ENCODE peak calls at places on chromosomes 7 and 10, in six cellular contexts. G is astrocyte, E is fibroblast of lung, B is neural progenitor cell, T is endothelial cell of umbilical vein, M is GM23248. I is an unnamed sample.

GRCh38 chr7:37448057-37448636 is 517 bp downstream of the ELMO1 start:
- DNase-seq in G (no peak), E (no peak), B (peak), T (no peak), M (peak), I (no peak)

GRCh38 chr7:101140339-101140699 is 13.4 kb downstream of the SERPINE1 start:
- DNase-seq in G (no peak), E (no peak), B (no peak), T (peak), M (peak), I (no peak)

GRCh38 chr7:137774793-137775201 is 72.0 kb downstream of the DGKI start:
- DNase-seq in G (peak), E (peak), B (no peak), T (peak), M (peak), I (no peak)

GRCh38 chr10:50152792-50153272 is 85.1 kb downstream of the WASHC2A start:
- DNase-seq in G (no peak), E (no peak), B (peak), T (no peak), M (peak), I (peak)

GRCh38 chr7:144787127-144787526 is 48.7 kb downstream of the TPK1 start:
- DNase-seq in G (no peak), E (no peak), B (no peak), T (peak), M (no peak), I (no peak)

GRCh38 chr10:72308320-72308987 is 34.7 kb downstream of the DDIT4 start:
- DNase-seq in G (peak), E (peak), B (no peak), T (peak), M (peak), I (no peak)

GRCh38 chr7:152512711-152513110 is 76.9 kb upstream of the KMT2C start:
- DNase-seq in G (no peak), E (no peak), B (no peak), T (no peak), M (no peak), I (no peak)

GRCh38 chr10:122112021-122112616 is 123.2 kb downstream of the TACC2 start:
- DNase-seq in G (no peak), E (peak), B (no peak), T (peak), M (peak), I (no peak)

GRCh38 chr10:37765216-37765615 is 92.2 kb downstream of the ZNF248 start:
- DNase-seq in G (no peak), E (no peak), B (no peak), T (no peak), M (no peak), I (no peak)

GRCh38 chr10:37762287-37762686 is 95.1 kb downstream of the ZNF248 start:
- DNase-seq in G (no peak), E (no peak), B (no peak), T (no peak), M (no peak), I (no peak)

GRCh38 chr10:37758074-37758473 is 99.3 kb downstream of the ZNF248 start:
- DNase-seq in G (no peak), E (no peak), B (no peak), T (no peak), M (no peak), I (no peak)

GRCh38 chr10:37763132-37763531 is 94.3 kb downstream of the ZNF248 start:
- DNase-seq in G (no peak), E (no peak), B (no peak), T (no peak), M (no peak), I (no peak)

GRCh38 chr10:37760817-37761216 is 96.6 kb downstream of the ZNF248 start:
- DNase-seq in G (no peak), E (no peak), B (no peak), T (no peak), M (peak), I (no peak)
- TF ChIP-seq EZH2 in G (no peak), E (no peak), B (no peak), T (no peak), M (no peak), I (no peak)

DNA sequence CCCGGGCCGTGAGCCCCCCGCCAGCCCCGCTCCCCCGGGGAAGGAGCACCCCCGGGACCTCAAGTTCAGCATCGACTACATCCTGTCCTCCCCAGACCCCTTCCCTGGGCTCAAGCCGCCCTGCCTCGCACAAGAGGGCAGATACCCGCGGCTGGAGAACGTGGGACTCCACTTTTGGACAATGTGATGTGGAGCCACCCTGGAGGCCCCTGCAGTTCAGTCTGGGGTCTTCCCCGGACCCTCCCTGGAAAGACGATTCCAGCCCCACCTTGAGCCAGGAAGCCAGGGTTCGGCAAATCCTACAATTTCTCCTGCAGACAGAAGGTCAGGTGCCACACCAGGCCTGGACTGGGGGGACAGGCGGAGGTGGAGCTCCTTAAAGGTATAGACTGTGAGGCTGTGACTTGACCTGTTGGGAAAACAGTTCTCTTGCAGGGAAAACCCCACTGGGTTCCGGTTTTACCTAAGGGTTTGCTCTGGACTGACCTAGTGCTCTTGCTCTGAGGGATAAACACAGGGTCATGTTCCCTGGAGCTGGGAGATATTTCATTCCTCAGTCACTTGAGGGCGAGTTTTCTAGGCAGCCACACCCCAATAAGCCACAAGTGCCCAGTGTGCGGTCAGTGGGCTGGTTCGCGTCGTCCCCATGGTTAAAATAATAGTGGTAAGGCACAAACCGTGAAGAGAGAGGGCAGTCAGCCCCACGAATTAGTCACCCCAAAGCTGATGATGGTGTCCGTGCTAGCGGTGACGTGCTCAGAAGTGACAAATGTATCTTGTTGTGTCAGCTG is 1.5 kb downstream of the FOXL3 start:
- DNase-seq in G (peak), E (no peak), B (no peak), T (no peak), M (no peak), I (no peak)
- TF ChIP-seq EZH2 in G (peak), E (no peak), B (no peak), T (no peak), M (peak), I (peak)

DNA sequence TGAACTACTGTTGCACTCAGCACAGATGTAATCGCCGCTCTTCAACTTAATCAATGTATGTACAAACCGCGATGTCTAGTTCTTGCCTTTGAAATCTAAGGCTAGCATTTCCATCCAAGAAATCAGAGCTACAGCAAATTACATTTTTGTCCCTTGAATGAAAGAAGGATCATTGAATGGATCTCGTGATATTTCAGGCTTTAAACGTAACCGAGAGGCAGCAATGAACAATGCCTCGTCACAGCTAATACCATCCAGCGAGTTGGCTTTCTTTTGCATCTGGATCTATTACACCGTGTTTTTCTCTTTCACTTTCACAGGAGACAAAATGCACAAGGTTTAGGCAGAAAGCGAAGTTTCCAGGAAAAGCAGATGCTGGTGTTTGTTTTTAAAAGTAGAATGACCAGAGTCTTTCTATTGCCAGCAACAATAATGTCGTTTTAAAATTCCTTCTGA is 5.5 kb downstream of the SKIDA1 start:
- DNase-seq in G (peak), E (peak), B (peak), T (peak), M (peak), I (peak)
- TF ChIP-seq EZH2 in G (no peak), E (no peak), B (no peak), T (no peak), M (no peak), I (no peak)

DNA sequence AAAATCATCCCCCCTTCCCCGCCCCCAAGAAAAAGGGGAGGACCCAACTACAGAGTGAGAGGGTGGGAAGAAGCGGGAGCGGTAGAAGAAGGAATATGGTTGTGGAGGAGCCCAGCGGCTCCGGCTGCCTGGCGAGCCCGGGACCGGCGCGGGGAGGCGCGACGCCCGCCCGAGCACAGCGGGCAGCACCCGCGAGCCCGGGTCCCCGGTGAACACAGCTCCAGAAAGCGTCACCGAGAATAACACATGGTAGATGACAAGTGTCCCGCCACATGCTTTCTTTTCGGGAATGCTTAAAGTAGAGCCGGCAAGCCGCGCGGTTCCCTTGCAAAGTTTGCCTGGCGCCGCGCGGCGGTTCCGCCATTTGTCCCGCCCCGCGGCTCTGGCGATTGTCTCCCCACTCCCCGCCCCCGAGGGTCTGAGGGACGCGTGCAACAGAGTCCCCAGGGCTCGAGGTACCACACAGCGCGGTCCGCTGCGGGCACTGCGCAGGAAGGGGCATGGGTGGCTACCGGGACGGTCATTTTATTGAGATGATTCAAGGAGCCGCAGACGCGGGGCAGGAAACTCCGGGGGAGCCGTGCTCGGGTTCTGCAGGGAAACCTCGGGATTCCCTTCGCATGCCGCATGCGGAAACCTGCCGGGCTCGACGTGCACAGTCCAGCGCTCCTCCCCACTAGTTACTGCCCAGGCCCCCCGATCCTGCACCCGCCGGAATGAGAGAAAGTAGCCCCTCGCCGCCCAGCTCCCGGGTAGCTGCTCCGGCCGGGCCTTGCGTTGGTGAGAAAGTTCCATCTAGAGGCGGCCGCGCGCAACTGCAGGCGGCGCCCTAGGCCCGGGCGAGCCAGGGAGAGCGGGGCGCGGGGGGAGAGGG is 785 bp upstream of the GRM8 start:
- DNase-seq in G (peak), E (peak), B (peak), T (peak), M (peak), I (peak)
- TF ChIP-seq EZH2 in G (no peak), E (no peak), B (peak), T (no peak), M (no peak), I (no peak)

GRCh38 chr7:142940968-142941535 is 1.8 kb downstream of the LLCFC1 start:
- DNase-seq in G (no peak), E (no peak), B (no peak), T (peak), M (no peak), I (no peak)
- TF ChIP-seq EZH2 in G (no peak), E (no peak), B (no peak), T (no peak), M (no peak), I (no peak)

DNA sequence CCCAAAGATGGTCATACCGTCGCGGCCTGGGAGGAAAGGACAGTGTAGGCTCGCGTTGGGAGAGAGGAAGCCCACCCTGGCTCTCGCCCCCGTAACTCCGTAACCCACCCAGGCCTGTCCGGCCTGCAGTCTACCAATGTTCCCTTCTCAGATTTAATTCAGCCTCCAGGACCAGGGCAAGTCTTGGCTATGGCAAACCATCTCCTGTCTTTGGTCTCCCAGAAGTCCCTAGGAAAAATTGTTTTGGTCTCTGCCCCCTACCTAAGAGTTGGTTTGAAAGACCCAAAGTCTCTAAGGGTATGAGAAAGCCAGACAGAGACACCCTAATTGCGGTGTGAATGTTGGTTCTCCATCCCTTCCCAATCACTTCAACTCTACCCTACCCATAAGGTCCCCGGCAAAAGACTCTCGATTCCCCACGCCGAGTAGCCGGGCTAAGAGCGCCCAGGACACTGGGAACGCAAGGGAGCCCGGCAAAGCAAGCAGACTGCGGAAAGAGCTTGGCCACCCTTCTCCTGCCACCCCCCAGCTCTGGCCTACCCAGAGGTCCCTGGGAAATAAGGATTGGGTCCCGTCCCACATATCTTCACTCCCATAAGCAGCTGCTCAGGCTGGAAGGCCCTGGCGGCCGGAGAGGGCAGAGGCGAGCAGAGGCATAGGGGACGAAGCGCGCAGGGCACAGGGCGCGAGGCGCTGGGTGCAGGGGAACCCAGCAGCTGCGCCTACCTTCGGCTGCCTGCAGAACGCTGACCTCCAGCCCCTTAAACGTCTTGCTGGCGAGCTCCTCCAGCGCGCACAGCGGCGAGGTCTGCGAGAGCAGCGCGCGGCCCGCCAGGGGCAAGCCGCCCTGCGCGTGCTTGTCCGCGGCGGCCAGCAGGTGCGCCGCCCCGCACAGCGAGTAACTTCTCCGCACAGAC is 1.2 kb downstream of the LBX1 start:
- DNase-seq in G (no peak), E (no peak), B (peak), T (no peak), M (peak), I (no peak)
- TF ChIP-seq EZH2 in G (peak), E (peak), B (peak), T (peak), M (peak), I (peak)

DNA sequence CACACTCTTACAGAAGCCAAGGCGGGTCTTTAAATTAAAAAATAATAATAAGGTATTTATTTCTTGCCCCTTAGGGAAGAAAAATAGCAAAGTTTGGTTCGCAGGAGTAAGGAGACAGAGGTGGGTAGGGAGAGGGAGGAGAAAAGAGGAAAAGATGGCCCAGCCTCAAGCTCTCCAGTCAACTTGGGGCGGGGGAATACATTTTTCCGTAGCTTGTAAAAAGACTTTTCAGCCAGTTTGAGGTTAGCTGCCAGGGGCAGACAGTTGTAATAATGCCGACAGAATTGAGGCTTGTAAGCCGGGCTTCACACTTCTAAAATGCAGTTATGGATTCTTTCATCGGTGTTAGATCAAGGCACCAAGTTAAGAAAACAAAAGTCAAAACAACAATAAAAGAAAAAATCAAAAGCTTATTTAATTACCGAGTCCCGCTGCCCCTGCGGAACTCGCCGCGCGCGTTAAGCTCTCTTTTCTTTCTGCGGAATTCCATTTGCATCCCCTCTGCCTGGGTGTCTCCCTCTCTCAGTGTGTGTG is 489 bp upstream of the EVX1 start:
- DNase-seq in G (no peak), E (no peak), B (peak), T (no peak), M (no peak), I (no peak)
- TF ChIP-seq EZH2 in G (no peak), E (no peak), B (no peak), T (no peak), M (peak), I (no peak)